ENCODE peak calls at places on chromosomes 13 and 19, in four cellular contexts. U is AG10803, Q is cardiac fibroblast, J is mesendoderm. B is an unnamed sample.

GRCh38 chr19:30369833-30370232 is 2.4 kb upstream of the ZNF536 start:
- DNase-seq in U (no peak), Q (no peak), J (no peak), B (no peak)

GRCh38 chr13:31115616-31116015 is 46.1 kb downstream of the HSPH1 start:
- DNase-seq in U (no peak), Q (no peak), J (peak), B (no peak)

GRCh38 chr13:29925457-29925856 is 75.0 kb upstream of the UBL3 start:
- DNase-seq in U (peak), Q (peak), J (no peak), B (peak)

GRCh38 chr13:33611016-33611805 is 206.7 kb upstream of the RFC3 start:
- DNase-seq in U (no peak), Q (peak), J (no peak), B (peak)

GRCh38 chr13:113553541-113554332 is 30.8 kb upstream of the TFDP1 start:
- DNase-seq in U (no peak), Q (no peak), J (no peak), B (no peak)

GRCh38 chr19:48510421-48511268 is 990 bp downstream of the LMTK3 start:
- DNase-seq in U (no peak), Q (peak), J (peak), B (peak)

GRCh38 chr13:65677906-65678305 is 1552.2 kb downstream of the PCDH9 start:
- DNase-seq in U (peak), Q (peak), J (peak), B (peak)

GRCh38 chr13:40562975-40563349 is 103.5 kb downstream of the FOXO1 start:
- DNase-seq in U (no peak), Q (no peak), J (no peak), B (no peak)

GRCh38 chr19:50300814-50301606 is 28.2 kb downstream of the KCNC3 start:
- DNase-seq in U (peak), Q (peak), J (no peak), B (peak)

GRCh38 chr19:46616631-46617322 is 8.1 kb downstream of the PTGIR start:
- DNase-seq in U (peak), Q (peak), J (peak), B (peak)

GRCh38 chr13:84980571-84980970 is 818.6 kb downstream of the SLITRK6 start:
- DNase-seq in U (no peak), Q (no peak), J (no peak), B (no peak)

GRCh38 chr19:55712804-55713631 is 25.2 kb downstream of the NLRP9 start:
- DNase-seq in U (no peak), Q (no peak), J (no peak), B (no peak)

GRCh38 chr13:106599875-106600797 is 32.2 kb upstream of the ARGLU1 start:
- DNase-seq in U (peak), Q (peak), J (no peak), B (peak)

GRCh38 chr19:47109541-47110375 is 3.8 kb downstream of the ZC3H4 start:
- DNase-seq in U (peak), Q (peak), J (peak), B (peak)

GRCh38 chr19:10510301-10510802 is 6.9 kb downstream of the S1PR5 start:
- DNase-seq in U (no peak), Q (peak), J (peak), B (no peak)

GRCh38 chr19:11624064-11624463 is 26.8 kb downstream of the ZNF627 start:
- DNase-seq in U (peak), Q (peak), J (no peak), B (peak)

GRCh38 chr13:34346626-34347025 is 528.7 kb downstream of the RFC3 start:
- DNase-seq in U (peak), Q (no peak), J (no peak), B (no peak)

GRCh38 chr19:29681422-29682235 is 16.4 kb downstream of the PLEKHF1 start:
- DNase-seq in U (peak), Q (no peak), J (no peak), B (no peak)

GRCh38 chr13:36601186-36601585 is 72.6 kb upstream of the SERTM1 start:
- DNase-seq in U (peak), Q (peak), J (no peak), B (peak)

GRCh38 chr13:70170689-70171088 is 62.4 kb upstream of the KLHL1 start:
- DNase-seq in U (no peak), Q (no peak), J (no peak), B (no peak)

GRCh38 chr19:46710687-46711086 is 6.2 kb downstream of the PRKD2 start:
- DNase-seq in U (no peak), Q (no peak), J (peak), B (no peak)

GRCh38 chr19:27652281-27652680 is 1560.7 kb downstream of the UQCRFS1 start:
- DNase-seq in U (no peak), Q (no peak), J (no peak), B (no peak)

GRCh38 chr13:113625965-113626661 is 31.9 kb downstream of the ATP4B start:
- DNase-seq in U (peak), Q (peak), J (peak), B (no peak)

GRCh38 chr13:44543424-44543823 is 32.7 kb downstream of the TSC22D1 start:
- DNase-seq in U (no peak), Q (no peak), J (no peak), B (no peak)

GRCh38 chr19:46232468-46232867 is 2.9 kb downstream of the IGFL1 start:
- DNase-seq in U (no peak), Q (no peak), J (no peak), B (no peak)

DNA sequence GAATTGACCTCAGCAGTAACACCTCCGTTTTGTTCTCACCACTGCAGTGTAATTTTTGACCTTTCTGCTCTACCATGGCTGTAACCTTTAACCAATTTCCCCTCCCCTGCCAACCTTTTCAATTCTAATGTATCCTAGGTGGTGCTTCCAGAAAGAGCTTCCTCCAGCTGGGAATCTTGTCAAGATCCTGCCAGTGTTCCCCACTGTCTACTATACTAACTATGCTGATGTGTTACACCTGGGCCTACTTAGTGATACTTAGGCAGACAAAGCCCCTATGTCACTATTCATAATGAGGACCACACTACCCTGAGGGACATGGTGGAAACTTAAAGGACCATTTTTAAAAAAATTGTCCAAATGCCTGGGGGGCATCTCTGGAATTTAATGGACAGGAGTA is 41.0 kb downstream of the MBNL2 start:
- DNase-seq in U (no peak), Q (no peak), J (no peak), B (no peak)
- H3K4me3 ChIP-seq in U (no peak), Q (no peak), J (no peak), B (no peak)

DNA sequence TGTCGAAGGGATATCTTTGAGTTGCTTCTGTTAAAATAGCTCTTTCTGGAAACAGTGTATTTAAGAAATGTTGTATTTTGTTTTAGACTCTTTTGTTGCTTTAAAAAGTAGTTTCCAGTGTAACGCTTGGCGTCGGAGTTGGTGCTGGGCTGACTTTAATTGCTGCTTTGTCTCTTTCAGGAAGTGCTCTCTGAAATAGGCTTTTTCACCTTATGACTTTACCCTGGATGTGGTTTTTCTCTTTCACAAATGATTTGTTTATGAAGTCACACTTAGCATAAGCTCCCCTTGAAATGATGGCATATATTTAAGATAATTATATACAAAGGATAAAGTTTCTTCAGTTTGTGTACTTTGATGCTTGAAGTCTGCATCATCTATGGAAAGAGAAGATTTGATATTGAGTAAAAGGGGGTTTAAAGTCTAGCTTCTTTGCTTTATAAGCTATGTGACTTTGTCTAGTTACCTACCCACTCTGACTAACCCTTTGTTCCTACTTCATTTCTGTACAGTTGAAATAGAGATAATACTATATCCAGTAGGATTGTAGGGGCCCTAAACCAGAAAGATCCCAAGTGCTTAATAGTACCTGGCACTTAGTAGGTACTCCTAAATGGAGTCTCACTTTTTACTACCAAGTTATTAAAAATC is at the start of gene GPR18:
- DNase-seq in U (no peak), Q (no peak), J (no peak), B (no peak)
- H3K4me3 ChIP-seq in U (no peak), Q (no peak), J (no peak), B (no peak)

GRCh38 chr19:38223119-38223523 is 901 bp downstream of the DPF1 start:
- DNase-seq in U (no peak), Q (no peak), J (no peak), B (no peak)
- H3K4me3 ChIP-seq in U (no peak), Q (no peak), J (no peak), B (peak)

DNA sequence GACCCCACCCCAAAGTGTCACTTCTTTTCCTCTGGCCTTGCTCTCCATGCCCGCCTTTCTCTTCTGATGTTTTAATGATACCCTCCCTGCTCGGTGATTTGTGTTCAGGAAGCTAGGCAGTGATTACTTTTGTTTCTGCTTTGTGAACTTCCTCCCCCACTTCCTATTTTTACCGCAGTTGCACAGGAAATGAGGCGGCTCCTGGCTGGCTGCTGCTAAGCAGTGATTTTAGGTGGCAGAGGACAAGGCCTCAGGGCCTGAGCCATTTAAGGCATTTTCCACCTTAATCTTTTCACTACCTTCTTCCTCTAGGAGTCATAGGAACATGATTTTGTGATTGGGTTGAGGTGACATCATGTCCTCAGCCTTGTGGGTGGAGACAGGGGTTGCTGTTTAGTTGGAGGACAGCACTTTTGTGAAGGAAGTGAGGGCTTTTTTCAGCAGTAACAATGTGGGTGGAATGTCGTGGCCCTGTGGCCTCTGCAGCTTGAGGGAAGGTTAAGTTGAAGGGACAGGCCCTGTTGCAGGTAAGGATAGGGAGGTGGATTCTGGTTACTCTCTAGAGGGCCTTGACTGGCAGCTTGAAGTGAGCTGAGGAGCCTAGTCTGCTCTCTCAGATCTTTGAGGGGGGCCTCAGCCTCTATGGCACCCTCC is 15.7 kb downstream of the GARRE1 start:
- DNase-seq in U (peak), Q (peak), J (peak), B (peak)
- H3K4me3 ChIP-seq in U (no peak), Q (no peak), J (no peak), B (no peak)

GRCh38 chr13:21075303-21076264 is 14.2 kb upstream of the LATS2 start:
- DNase-seq in U (no peak), Q (peak), J (peak), B (peak)
- H3K4me3 ChIP-seq in U (peak), Q (peak), J (peak), B (peak)

B was measured in fibroblast of mammary gland.